ENCODE peak calls at places on chromosomes 6 and 20, in ten cellular contexts. Q is progenitor cell of endocrine pancreas, P is activated T-cell treated with anti-CD3 and anti-CD28 coated beads for 1 hour, F is HS-27A, H is RPMI7951, I is AG04449, D is right lobe of liver, J is left lung, R is adrenal gland, U is left cardiac atrium. O is an unnamed sample.

GRCh38 chr20:44109951-44110361 is 77.0 kb downstream of the JPH2 start:
- DNase-seq in U (no peak), R (no peak), P (no peak), J (no peak), H (no peak), I (no peak), Q (no peak), F (no peak), D (no peak), O (no peak)

GRCh38 chr20:63009044-63009961 is 2.5 kb upstream of the BHLHE23 start:
- DNase-seq in R (peak; percentile 65), J (peak; percentile 94), Q (peak; percentile 84), F (peak; percentile 20), U (peak; percentile 77), P (peak; percentile 83), D (peak; percentile 76), H (peak; percentile 60), I (no peak), O (peak; percentile 66)

GRCh38 chr6:159979136-159979874 is 10.4 kb downstream of the IGF2R start:
- DNase-seq in P (peak; percentile 30), U (no peak), J (no peak), D (no peak), I (no peak), H (peak; percentile 89), F (no peak), R (peak; percentile 80), Q (no peak), O (no peak)

GRCh38 chr20:63554361-63555278 is 661 bp downstream of the FNDC11 start:
- DNase-seq in P (no peak), I (no peak), Q (no peak), J (no peak), H (peak; percentile 52), R (no peak), F (no peak), D (no peak), U (no peak), O (no peak)

GRCh38 chr6:43627008-43627825 is 1.8 kb downstream of the GTPBP2 start:
- DNase-seq in Q (no peak), P (no peak), R (peak; percentile 92), U (peak; percentile 88), H (peak; percentile 94), J (peak; percentile 7), I (peak; percentile 87), F (peak; percentile 87), D (peak; percentile 76), O (peak; percentile 33)

GRCh38 chr6:19501737-19502245 is 335.4 kb upstream of the ID4 start:
- DNase-seq in J (no peak), D (no peak), Q (no peak), P (no peak), I (no peak), F (no peak), H (peak; percentile 3), U (no peak), R (no peak), O (no peak)

GRCh38 chr20:52783769-52784168 is 188.4 kb upstream of the TSHZ2 start:
- DNase-seq in H (peak; percentile 7), P (peak; percentile 2), F (no peak), D (no peak), R (no peak), Q (no peak), I (no peak), J (no peak), U (no peak), O (no peak)

GRCh38 chr20:10172998-10173655 is 45.5 kb upstream of the SNAP25 start:
- DNase-seq in Q (no peak), U (no peak), P (no peak), F (no peak), I (no peak), D (no peak), H (peak; percentile 50), R (no peak), J (no peak), O (peak; percentile 30)

GRCh38 chr6:12149944-12150510 is 137.9 kb downstream of the HIVEP1 start:
- DNase-seq in F (no peak), Q (no peak), H (no peak), D (no peak), P (no peak), I (no peak), U (no peak), R (no peak), J (no peak), O (no peak)

GRCh38 chr20:20371133-20371532 is 3.2 kb downstream of the INSM1 start:
- DNase-seq in I (no peak), H (no peak), D (no peak), J (no peak), P (no peak), U (no peak), F (no peak), R (no peak), Q (no peak), O (no peak)

GRCh38 chr20:45359406-45360148 is 3.4 kb upstream of the SYS1 start:
- DNase-seq in R (no peak), F (no peak), H (peak; percentile 91), I (no peak), U (no peak), D (peak; percentile 86), P (no peak), J (no peak), Q (no peak), O (no peak)

GRCh38 chr6:136424901-136425300 is 125.3 kb downstream of the MAP7 start:
- DNase-seq in Q (no peak), U (no peak), F (no peak), D (no peak), J (no peak), P (no peak), H (no peak), R (no peak), I (no peak), O (no peak)

GRCh38 chr20:21510414-21510971 is 3.4 kb downstream of the NKX2-2 start:
- DNase-seq in F (no peak), Q (no peak), I (no peak), R (no peak), D (peak; percentile 20), J (peak; percentile 70), U (no peak), H (no peak), P (no peak), O (no peak)

GRCh38 chr6:26268659-26269402 is 96.2 kb upstream of the BTN3A2 start:
- DNase-seq in Q (peak; percentile 44), R (no peak), F (no peak), I (no peak), H (peak; percentile 74), U (no peak), P (no peak), D (no peak), J (no peak), O (no peak)

GRCh38 chr20:6635034-6635736 is 132.3 kb upstream of the BMP2 start:
- DNase-seq in R (no peak), I (no peak), U (no peak), F (no peak), D (no peak), P (no peak), Q (no peak), H (no peak), J (no peak), O (no peak)

GRCh38 chr6:152922706-152923105 is 60.1 kb downstream of the FBXO5 start:
- DNase-seq in R (no peak), I (no peak), D (no peak), J (no peak), H (no peak), U (no peak), P (no peak), Q (no peak), F (no peak), O (peak; percentile 74)

GRCh38 chr20:19757973-19758887 is at the start of gene RIN2:
- DNase-seq in Q (peak; percentile 96), P (no peak), F (peak; percentile 67), U (peak; percentile 92), H (peak; percentile 93), J (peak; percentile 91), R (peak; percentile 92), I (no peak), D (peak; percentile 91), O (peak; percentile 32)

GRCh38 chr6:158285321-158285960 is 26.8 kb upstream of the TULP4 start:
- DNase-seq in P (no peak), F (no peak), U (no peak), I (no peak), H (no peak), R (no peak), D (no peak), J (no peak), Q (no peak), O (peak; percentile 82)

GRCh38 chr20:48846516-48847492 is 19.0 kb upstream of the PREX1 start:
- DNase-seq in U (peak; percentile 31), R (no peak), Q (no peak), I (no peak), D (no peak), P (no peak), F (no peak), J (no peak), H (no peak), O (no peak)

O was measured in dorsolateral prefrontal cortex.